ENCODE peak calls at places on chromosomes 16 and 17, in ten cellular contexts. One of them, this sample, is unnamed. For H3K36me3, the result is how much of the 10 kb centered on the place peaks cover.

GRCh38 chr16:88088161-88088581 is 136.9 kb downstream of the BANP start:
- DNase-seq in RWPE2: no peak
- DNase-seq in CD4-positive, CD25-positive, alpha-beta regulatory T cell: no peak
- DNase-seq in H7: peak
- DNase-seq in K562: no peak
- DNase-seq in uterus: peak
- DNase-seq in cardiac muscle cell: no peak
- DNase-seq in upper lobe of right lung: no peak
- DNase-seq in CD8-positive, alpha-beta memory T cell: peak
- DNase-seq in endodermal cell: no peak
- DNase-seq in this sample: no peak

GRCh38 chr17:49003557-49004511 is 6.6 kb downstream of the IGF2BP1 start:
- DNase-seq in RWPE2: no peak
- DNase-seq in H7: peak
- DNase-seq in upper lobe of right lung: no peak
- DNase-seq in cardiac muscle cell: peak
- DNase-seq in CD8-positive, alpha-beta memory T cell: no peak
- DNase-seq in K562: peak
- DNase-seq in uterus: no peak
- DNase-seq in endodermal cell: peak
- DNase-seq in CD4-positive, CD25-positive, alpha-beta regulatory T cell: no peak
- DNase-seq in this sample: peak

GRCh38 chr17:6508519-6509294 is 47.6 kb downstream of the PITPNM3 start:
- DNase-seq in RWPE2: no peak
- DNase-seq in upper lobe of right lung: peak
- DNase-seq in CD4-positive, CD25-positive, alpha-beta regulatory T cell: no peak
- DNase-seq in K562: no peak
- DNase-seq in H7: no peak
- DNase-seq in CD8-positive, alpha-beta memory T cell: no peak
- DNase-seq in endodermal cell: peak
- DNase-seq in cardiac muscle cell: peak
- DNase-seq in uterus: no peak
- DNase-seq in this sample: no peak

GRCh38 chr16:51971184-51971583 is 575.8 kb downstream of the TOX3 start:
- DNase-seq in endodermal cell: peak
- DNase-seq in cardiac muscle cell: peak
- DNase-seq in RWPE2: no peak
- DNase-seq in upper lobe of right lung: no peak
- DNase-seq in CD8-positive, alpha-beta memory T cell: no peak
- DNase-seq in uterus: no peak
- DNase-seq in CD4-positive, CD25-positive, alpha-beta regulatory T cell: no peak
- DNase-seq in K562: no peak
- DNase-seq in H7: peak
- DNase-seq in this sample: peak

GRCh38 chr17:50677851-50678375 is 29.8 kb downstream of the ANKRD40 start:
- DNase-seq in upper lobe of right lung: peak
- DNase-seq in endodermal cell: peak
- DNase-seq in RWPE2: peak
- DNase-seq in cardiac muscle cell: no peak
- DNase-seq in CD8-positive, alpha-beta memory T cell: no peak
- DNase-seq in H7: peak
- DNase-seq in K562: no peak
- DNase-seq in uterus: no peak
- DNase-seq in CD4-positive, CD25-positive, alpha-beta regulatory T cell: no peak
- DNase-seq in this sample: no peak

GRCh38 chr17:76427457-76428231 is 25.3 kb downstream of the UBE2O start:
- DNase-seq in uterus: no peak
- DNase-seq in H7: no peak
- DNase-seq in K562: no peak
- DNase-seq in upper lobe of right lung: no peak
- DNase-seq in RWPE2: no peak
- DNase-seq in CD4-positive, CD25-positive, alpha-beta regulatory T cell: no peak
- DNase-seq in CD8-positive, alpha-beta memory T cell: no peak
- DNase-seq in endodermal cell: no peak
- DNase-seq in cardiac muscle cell: no peak
- DNase-seq in this sample: peak

GRCh38 chr17:7058831-7059447 is 15.0 kb upstream of the SLC16A11 start:
- DNase-seq in RWPE2: no peak
- DNase-seq in uterus: no peak
- DNase-seq in upper lobe of right lung: no peak
- DNase-seq in CD8-positive, alpha-beta memory T cell: no peak
- DNase-seq in endodermal cell: no peak
- DNase-seq in CD4-positive, CD25-positive, alpha-beta regulatory T cell: no peak
- DNase-seq in K562: no peak
- DNase-seq in H7: no peak
- DNase-seq in cardiac muscle cell: no peak
- DNase-seq in this sample: no peak

GRCh38 chr17:59812139-59812538 is 80.6 kb downstream of the TUBD1 start:
- DNase-seq in upper lobe of right lung: no peak
- DNase-seq in K562: no peak
- DNase-seq in uterus: no peak
- DNase-seq in endodermal cell: no peak
- DNase-seq in CD8-positive, alpha-beta memory T cell: no peak
- DNase-seq in CD4-positive, CD25-positive, alpha-beta regulatory T cell: no peak
- DNase-seq in cardiac muscle cell: no peak
- DNase-seq in RWPE2: no peak
- DNase-seq in H7: no peak
- DNase-seq in this sample: no peak

GRCh38 chr16:77745972-77746371 is 23.7 kb downstream of the NUDT7 start:
- DNase-seq in H7: no peak
- DNase-seq in cardiac muscle cell: no peak
- DNase-seq in CD4-positive, CD25-positive, alpha-beta regulatory T cell: no peak
- DNase-seq in CD8-positive, alpha-beta memory T cell: no peak
- DNase-seq in endodermal cell: no peak
- DNase-seq in uterus: no peak
- DNase-seq in K562: no peak
- DNase-seq in upper lobe of right lung: no peak
- DNase-seq in RWPE2: no peak
- DNase-seq in this sample: no peak

GRCh38 chr16:83393196-83393981 is 414.4 kb upstream of the HSBP1 start:
- DNase-seq in endodermal cell: no peak
- DNase-seq in cardiac muscle cell: no peak
- DNase-seq in RWPE2: no peak
- DNase-seq in CD4-positive, CD25-positive, alpha-beta regulatory T cell: no peak
- DNase-seq in H7: peak
- DNase-seq in uterus: no peak
- DNase-seq in upper lobe of right lung: no peak
- DNase-seq in CD8-positive, alpha-beta memory T cell: no peak
- DNase-seq in K562: peak
- DNase-seq in this sample: no peak

GRCh38 chr17:41634639-41635038 is 10.3 kb upstream of the KRT17 start:
- DNase-seq in uterus: no peak
- DNase-seq in H7: no peak
- DNase-seq in K562: no peak
- DNase-seq in CD8-positive, alpha-beta memory T cell: no peak
- DNase-seq in RWPE2: no peak
- DNase-seq in cardiac muscle cell: no peak
- DNase-seq in upper lobe of right lung: no peak
- DNase-seq in endodermal cell: no peak
- DNase-seq in CD4-positive, CD25-positive, alpha-beta regulatory T cell: no peak
- DNase-seq in this sample: no peak

GRCh38 chr17:64354824-64355535 is 35.7 kb downstream of the PECAM1 start:
- DNase-seq in H7: no peak
- DNase-seq in RWPE2: peak
- DNase-seq in upper lobe of right lung: peak
- DNase-seq in endodermal cell: no peak
- DNase-seq in CD4-positive, CD25-positive, alpha-beta regulatory T cell: no peak
- DNase-seq in uterus: no peak
- DNase-seq in K562: no peak
- DNase-seq in cardiac muscle cell: no peak
- DNase-seq in CD8-positive, alpha-beta memory T cell: no peak
- DNase-seq in this sample: no peak

GRCh38 chr17:64354396-64354795 is 36.3 kb downstream of the PECAM1 start:
- DNase-seq in H7: no peak
- DNase-seq in uterus: no peak
- DNase-seq in RWPE2: peak
- DNase-seq in upper lobe of right lung: no peak
- DNase-seq in cardiac muscle cell: no peak
- DNase-seq in CD4-positive, CD25-positive, alpha-beta regulatory T cell: no peak
- DNase-seq in endodermal cell: no peak
- DNase-seq in K562: no peak
- DNase-seq in CD8-positive, alpha-beta memory T cell: no peak
- DNase-seq in this sample: no peak

GRCh38 chr17:64356304-64356686 is 34.4 kb downstream of the PECAM1 start:
- DNase-seq in endodermal cell: no peak
- DNase-seq in CD8-positive, alpha-beta memory T cell: no peak
- DNase-seq in H7: no peak
- DNase-seq in CD4-positive, CD25-positive, alpha-beta regulatory T cell: no peak
- DNase-seq in RWPE2: peak
- DNase-seq in upper lobe of right lung: peak
- DNase-seq in cardiac muscle cell: no peak
- DNase-seq in uterus: no peak
- DNase-seq in K562: no peak
- DNase-seq in this sample: no peak

GRCh38 chr17:64357191-64357981 is 33.3 kb downstream of the PECAM1 start:
- DNase-seq in RWPE2: peak
- DNase-seq in upper lobe of right lung: peak
- DNase-seq in K562: no peak
- DNase-seq in cardiac muscle cell: no peak
- DNase-seq in CD8-positive, alpha-beta memory T cell: no peak
- DNase-seq in endodermal cell: peak
- DNase-seq in CD4-positive, CD25-positive, alpha-beta regulatory T cell: no peak
- DNase-seq in H7: peak
- DNase-seq in uterus: no peak
- DNase-seq in this sample: no peak

DNA sequence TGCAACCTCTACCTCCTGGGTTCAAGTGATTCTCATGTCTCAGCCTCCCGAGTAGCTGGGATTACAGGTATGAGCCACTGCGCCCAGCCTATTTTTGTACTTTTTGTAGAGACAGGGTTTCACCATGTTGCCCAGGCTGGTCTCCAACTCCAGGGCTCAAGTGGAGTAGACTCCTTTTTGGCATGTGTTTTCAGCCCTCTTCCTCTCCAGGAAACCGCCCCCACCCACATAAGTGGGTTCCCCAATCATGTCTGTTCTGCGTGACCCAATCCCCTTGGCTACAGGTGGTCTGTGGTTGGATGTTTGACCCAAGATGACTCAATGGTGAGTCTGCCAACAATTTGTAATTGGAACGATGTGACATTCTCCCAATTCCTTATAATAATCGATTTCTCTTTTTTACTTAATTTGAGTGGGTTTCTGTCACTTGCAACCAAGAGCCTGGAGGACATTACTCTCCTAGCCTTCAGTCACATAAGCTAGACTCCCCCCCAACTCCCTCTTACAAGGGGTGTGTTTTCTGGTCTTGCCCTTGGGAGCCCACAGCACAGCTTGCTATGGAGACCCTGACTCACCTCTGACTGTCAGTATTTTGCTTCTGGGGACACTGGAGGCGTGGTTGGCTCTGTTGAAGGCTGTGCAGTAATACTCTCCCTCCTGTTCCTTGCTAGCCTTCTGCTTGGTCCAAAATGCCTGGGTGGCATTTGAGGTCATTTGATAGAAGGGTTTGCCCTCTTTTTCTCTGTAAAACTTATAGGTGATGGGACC is 34.9 kb downstream of the PECAM1 start:
- DNase-seq in H7: no peak
- DNase-seq in CD4-positive, CD25-positive, alpha-beta regulatory T cell: no peak
- DNase-seq in RWPE2: peak
- DNase-seq in CD8-positive, alpha-beta memory T cell: no peak
- DNase-seq in endodermal cell: no peak
- DNase-seq in uterus: no peak
- DNase-seq in cardiac muscle cell: no peak
- DNase-seq in upper lobe of right lung: peak
- DNase-seq in K562: no peak
- DNase-seq in this sample: no peak
- H3K36me3 ChIP-seq in H7: under half
- H3K36me3 ChIP-seq in CD4-positive, CD25-positive, alpha-beta regulatory T cell: under half
- H3K36me3 ChIP-seq in RWPE2: under half
- H3K36me3 ChIP-seq in CD8-positive, alpha-beta memory T cell: under half
- H3K36me3 ChIP-seq in endodermal cell: under half
- H3K36me3 ChIP-seq in uterus: under half
- H3K36me3 ChIP-seq in cardiac muscle cell: under half
- H3K36me3 ChIP-seq in upper lobe of right lung: half or more
- H3K36me3 ChIP-seq in K562: under half
- H3K36me3 ChIP-seq in this sample: under half

GRCh38 chr16:74450236-74450635 is 29.0 kb upstream of the CLEC18B start:
- DNase-seq in cardiac muscle cell: no peak
- DNase-seq in uterus: no peak
- DNase-seq in H7: no peak
- DNase-seq in K562: no peak
- DNase-seq in upper lobe of right lung: no peak
- DNase-seq in endodermal cell: no peak
- DNase-seq in RWPE2: no peak
- DNase-seq in CD8-positive, alpha-beta memory T cell: no peak
- DNase-seq in CD4-positive, CD25-positive, alpha-beta regulatory T cell: no peak
- DNase-seq in this sample: no peak
- H3K36me3 ChIP-seq in cardiac muscle cell: under half
- H3K36me3 ChIP-seq in uterus: under half
- H3K36me3 ChIP-seq in H7: under half
- H3K36me3 ChIP-seq in K562: under half
- H3K36me3 ChIP-seq in upper lobe of right lung: under half
- H3K36me3 ChIP-seq in endodermal cell: under half
- H3K36me3 ChIP-seq in RWPE2: under half
- H3K36me3 ChIP-seq in CD8-positive, alpha-beta memory T cell: under half
- H3K36me3 ChIP-seq in CD4-positive, CD25-positive, alpha-beta regulatory T cell: half or more
- H3K36me3 ChIP-seq in this sample: under half

DNA sequence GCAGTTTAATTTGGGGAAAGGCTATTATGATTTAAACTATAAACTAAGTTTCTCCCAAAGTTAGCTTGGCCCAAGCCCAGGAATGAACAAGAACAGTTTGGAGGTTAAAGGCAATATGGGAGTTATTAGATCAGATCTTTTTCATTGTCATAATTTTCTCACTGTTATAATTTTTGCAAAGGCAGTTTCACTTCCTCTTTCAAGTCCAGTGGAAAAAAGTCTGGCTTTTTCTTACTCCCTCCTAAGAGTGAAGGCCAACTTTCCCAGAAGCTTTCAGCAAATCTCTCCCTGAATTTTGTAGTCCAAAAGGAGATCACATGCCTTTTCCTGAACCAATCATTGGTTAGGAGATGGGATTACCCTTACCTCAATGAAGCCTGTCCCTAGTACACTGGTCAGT is 9.1 kb upstream of the BLMH start:
- DNase-seq in RWPE2: no peak
- DNase-seq in CD4-positive, CD25-positive, alpha-beta regulatory T cell: no peak
- DNase-seq in CD8-positive, alpha-beta memory T cell: no peak
- DNase-seq in upper lobe of right lung: no peak
- DNase-seq in cardiac muscle cell: no peak
- DNase-seq in endodermal cell: no peak
- DNase-seq in H7: no peak
- DNase-seq in uterus: no peak
- DNase-seq in K562: no peak
- DNase-seq in this sample: no peak
- H3K36me3 ChIP-seq in RWPE2: under half
- H3K36me3 ChIP-seq in CD4-positive, CD25-positive, alpha-beta regulatory T cell: under half
- H3K36me3 ChIP-seq in CD8-positive, alpha-beta memory T cell: under half
- H3K36me3 ChIP-seq in upper lobe of right lung: under half
- H3K36me3 ChIP-seq in cardiac muscle cell: under half
- H3K36me3 ChIP-seq in endodermal cell: under half
- H3K36me3 ChIP-seq in H7: under half
- H3K36me3 ChIP-seq in uterus: under half
- H3K36me3 ChIP-seq in K562: under half
- H3K36me3 ChIP-seq in this sample: under half

DNA sequence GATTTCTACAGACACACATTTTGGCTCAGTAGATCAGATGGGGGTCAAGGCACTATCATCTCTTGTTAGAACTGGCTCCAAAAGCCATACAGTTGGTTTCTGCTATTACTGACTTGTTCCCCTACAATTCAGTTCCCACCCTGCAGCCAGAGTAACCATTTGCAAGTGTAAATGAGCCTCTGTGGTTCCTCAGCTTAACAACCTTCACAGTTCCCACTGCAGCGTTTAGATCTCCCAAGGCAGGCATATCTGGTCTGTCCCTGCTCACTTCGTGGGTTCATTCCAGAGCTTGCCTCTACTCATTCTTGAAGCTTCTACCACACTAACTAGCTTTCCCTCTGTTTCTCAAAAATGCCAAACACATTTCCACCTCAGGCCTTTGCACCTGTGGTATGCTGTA is 186.1 kb downstream of the CBLN1 start:
- DNase-seq in cardiac muscle cell: no peak
- DNase-seq in uterus: no peak
- DNase-seq in upper lobe of right lung: no peak
- DNase-seq in CD4-positive, CD25-positive, alpha-beta regulatory T cell: no peak
- DNase-seq in H7: no peak
- DNase-seq in RWPE2: no peak
- DNase-seq in endodermal cell: peak
- DNase-seq in K562: no peak
- DNase-seq in CD8-positive, alpha-beta memory T cell: no peak
- DNase-seq in this sample: no peak
- H3K36me3 ChIP-seq in cardiac muscle cell: under half
- H3K36me3 ChIP-seq in uterus: under half
- H3K36me3 ChIP-seq in upper lobe of right lung: under half
- H3K36me3 ChIP-seq in CD4-positive, CD25-positive, alpha-beta regulatory T cell: under half
- H3K36me3 ChIP-seq in H7: under half
- H3K36me3 ChIP-seq in RWPE2: under half
- H3K36me3 ChIP-seq in endodermal cell: under half
- H3K36me3 ChIP-seq in K562: under half
- H3K36me3 ChIP-seq in CD8-positive, alpha-beta memory T cell: under half
- H3K36me3 ChIP-seq in this sample: under half

This sample was measured in HAP-1.